ENCODE peak calls at places on chromosomes 12 and 14, in eight cellular contexts. I is memory B cell; P is foreskin fibroblast; U is A549; G is endodermal cell; Q is ACHN; L is stimulated activated CD4-positive, alpha-beta T cell treated with anti-CD3 and anti-CD28 coated beads, Interleukin-2, amount 100 ng/mL, for 48 hours; X is fibroblast of lung. C is an unnamed sample.

GRCh38 chr12:114166360-114166759 is 200.2 kb upstream of the RBM19 start:
- DNase-seq in G (peak), Q (peak), P (peak), U (peak), I (no peak), X (peak), L (no peak), C (peak)

GRCh38 chr12:47079894-47080724 is at the start of gene AMIGO2:
- DNase-seq in I (peak), U (peak), L (peak), G (peak), Q (peak), P (no peak), X (peak), C (peak)

GRCh38 chr12:50017047-50017446 is 8.2 kb downstream of the RACGAP1 start:
- DNase-seq in L (no peak), P (peak), I (no peak), U (no peak), G (peak), Q (peak), X (peak), C (peak)

GRCh38 chr14:53285806-53286205 is 132.7 kb upstream of the DDHD1 start:
- DNase-seq in G (no peak), I (no peak), Q (no peak), L (no peak), U (peak), P (no peak), X (no peak), C (peak)

GRCh38 chr14:23882884-23883283 is 70.7 kb upstream of the DHRS4 start:
- DNase-seq in I (no peak), X (no peak), G (no peak), Q (no peak), U (no peak), L (no peak), P (no peak), C (no peak)

GRCh38 chr14:95498622-95499353 is 17.7 kb downstream of the SYNE3 start:
- DNase-seq in I (no peak), P (peak), X (no peak), U (no peak), G (no peak), L (no peak), Q (no peak), C (peak)

GRCh38 chr12:110314308-110314707 is 33.3 kb downstream of the ATP2A2 start:
- DNase-seq in X (peak), I (no peak), G (no peak), U (peak), P (peak), L (no peak), Q (no peak), C (peak)

GRCh38 chr12:113082486-113083148 is 26.1 kb downstream of the DTX1 start:
- DNase-seq in U (no peak), X (no peak), P (no peak), L (no peak), Q (no peak), G (no peak), I (no peak), C (no peak)

GRCh38 chr12:121203482-121203881 is 6.4 kb upstream of the P2RX4 start:
- DNase-seq in I (no peak), P (no peak), G (no peak), U (no peak), L (no peak), Q (no peak), X (no peak), C (no peak)

GRCh38 chr12:58883576-58884334 is 36.5 kb downstream of the LRIG3 start:
- DNase-seq in I (no peak), P (no peak), L (no peak), Q (no peak), U (no peak), G (no peak), X (no peak), C (no peak)

GRCh38 chr14:58701576-58701975 is 63.8 kb downstream of the DACT1 start:
- DNase-seq in X (no peak), G (no peak), Q (no peak), P (no peak), I (no peak), U (no peak), L (no peak), C (no peak)

GRCh38 chr12:46221255-46222128 is 47.4 kb downstream of the SLC38A1 start:
- DNase-seq in X (peak), G (no peak), I (no peak), U (no peak), L (no peak), P (peak), Q (no peak), C (peak)

GRCh38 chr12:64181504-64182291 is 40.4 kb downstream of the KICS2 start:
- DNase-seq in Q (peak), X (peak), L (no peak), U (peak), P (peak), G (peak), I (no peak), C (peak)

GRCh38 chr12:65278576-65279386 is at the start of gene MSRB3:
- DNase-seq in P (peak), X (peak), U (peak), Q (peak), I (peak), G (peak), L (no peak), C (peak)

GRCh38 chr12:51205350-51205749 is 12.5 kb downstream of the POU6F1 start:
- DNase-seq in L (no peak), I (no peak), Q (no peak), X (no peak), P (no peak), U (no peak), G (no peak), C (no peak)

GRCh38 chr12:61911113-61911512 is 349.1 kb upstream of the USP15 start:
- DNase-seq in Q (no peak), I (no peak), X (no peak), G (no peak), U (no peak), L (no peak), P (no peak), C (no peak)